ENCODE peak calls at places on chromosomes 4 and X, in eight cellular contexts. A is heart left ventricle, X is ascending aorta, Y is A549, T is osteocyte, I is mucosa of descending colon, E is AG04449, M is HFFc6. O is an unnamed sample.

GRCh38 chr4:24091632-24092240 is 201.9 kb upstream of the PPARGC1A start:
- DNase-seq in A (no peak), X (no peak), Y (no peak), T (no peak), I (no peak), E (no peak), M (peak), O (peak)

GRCh38 chr4:158657291-158657690 is 14.4 kb downstream of the C4orf46 start:
- DNase-seq in A (no peak), X (no peak), Y (no peak), T (no peak), I (no peak), E (no peak), M (no peak), O (no peak)

GRCh38 chrX:12113321-12113720 is 25.0 kb upstream of the FRMPD4 start:
- DNase-seq in A (no peak), X (no peak), Y (no peak), T (no peak), I (no peak), E (no peak), M (peak), O (no peak)

GRCh38 chr4:35125995-35126712 is 1118.2 kb downstream of the ARAP2 start:
- DNase-seq in A (no peak), X (no peak), Y (no peak), T (no peak), I (no peak), E (no peak), M (no peak), O (no peak)

GRCh38 chr4:15906024-15906443 is 32.5 kb downstream of the FGFBP1 start:
- DNase-seq in A (no peak), X (no peak), Y (peak), T (no peak), I (peak), E (no peak), M (no peak), O (no peak)

GRCh38 chrX:9525511-9526248 is 60.8 kb downstream of the TBL1X start:
- DNase-seq in A (no peak), X (no peak), Y (no peak), T (no peak), I (no peak), E (no peak), M (no peak), O (no peak)

GRCh38 chr4:140695483-140695882 is 60.7 kb downstream of the TBC1D9 start:
- DNase-seq in A (no peak), X (no peak), Y (no peak), T (no peak), I (no peak), E (no peak), M (no peak), O (no peak)

GRCh38 chr4:124591646-124592045 is 120.9 kb downstream of the ANKRD50 start:
- DNase-seq in A (no peak), X (no peak), Y (no peak), T (no peak), I (no peak), E (no peak), M (no peak), O (no peak)

GRCh38 chrX:22666441-22666840 is 333.3 kb upstream of the DDX53 start:
- DNase-seq in A (no peak), X (no peak), Y (peak), T (no peak), I (peak), E (no peak), M (no peak), O (peak)

GRCh38 chrX:27731962-27732361 is 75.8 kb upstream of the MAGEB10 start:
- DNase-seq in A (no peak), X (no peak), Y (no peak), T (no peak), I (no peak), E (no peak), M (no peak), O (no peak)

GRCh38 chr4:149999485-150000074 is 78.7 kb upstream of the DCLK2 start:
- DNase-seq in A (peak), X (no peak), Y (peak), T (no peak), I (peak), E (peak), M (peak), O (peak)

GRCh38 chrX:102154218-102154860 is 1.4 kb downstream of the BEX5 start:
- DNase-seq in A (no peak), X (no peak), Y (no peak), T (no peak), I (peak), E (no peak), M (no peak), O (no peak)

GRCh38 chr4:25177147-25177546 is 16.9 kb upstream of the SEPSECS start:
- DNase-seq in A (no peak), X (no peak), Y (no peak), T (no peak), I (no peak), E (no peak), M (no peak), O (no peak)

GRCh38 chr4:3321295-3321889 is 28.6 kb downstream of the RGS12 start:
- DNase-seq in A (peak), X (no peak), Y (no peak), T (peak), I (no peak), E (no peak), M (no peak), O (peak)

GRCh38 chrX:118802857-118803256 is 20.8 kb upstream of the ZCCHC12 start:
- DNase-seq in A (peak), X (no peak), Y (no peak), T (no peak), I (peak), E (no peak), M (no peak), O (peak)

GRCh38 chrX:10048695-10049094 is 81.5 kb downstream of the CLDN34 start:
- DNase-seq in A (no peak), X (no peak), Y (no peak), T (no peak), I (no peak), E (no peak), M (no peak), O (no peak)

GRCh38 chr4:6055030-6055429 is 36.8 kb upstream of the C4orf50 start:
- DNase-seq in A (no peak), X (no peak), Y (no peak), T (no peak), I (no peak), E (no peak), M (no peak), O (no peak)

GRCh38 chr4:102139932-102140331 is 205.3 kb downstream of the SLC39A8 start:
- DNase-seq in A (no peak), X (no peak), Y (peak), T (no peak), I (no peak), E (no peak), M (no peak), O (peak)

GRCh38 chr4:1009647-1010521 is 1.5 kb upstream of the FGFRL1 start:
- DNase-seq in A (peak), X (no peak), Y (peak), T (no peak), I (peak), E (no peak), M (no peak), O (peak)

GRCh38 chr4:118787844-118788380 is 48.0 kb downstream of the SEC24D start:
- DNase-seq in A (no peak), X (no peak), Y (no peak), T (no peak), I (no peak), E (no peak), M (no peak), O (peak)

GRCh38 chr4:68748181-68748981 is 67.4 kb upstream of the UGT2B10 start:
- DNase-seq in A (no peak), X (no peak), Y (no peak), T (no peak), I (peak), E (no peak), M (no peak), O (no peak)

GRCh38 chr4:88591787-88592599 is at the start of gene HERC3:
- DNase-seq in A (peak), X (peak), Y (peak), T (peak), I (peak), E (peak), M (peak), O (peak)

GRCh38 chr4:11106769-11107168 is 321.9 kb downstream of the HS3ST1 start:
- DNase-seq in A (no peak), X (no peak), Y (no peak), T (no peak), I (no peak), E (no peak), M (no peak), O (peak)

GRCh38 chrX:103847174-103847870 is 15.3 kb upstream of the RAB9B start:
- DNase-seq in A (no peak), X (no peak), Y (no peak), T (no peak), I (no peak), E (no peak), M (peak), O (peak)

GRCh38 chrX:70168238-70169188 is 8.8 kb upstream of the DGAT2L6 start:
- DNase-seq in A (no peak), X (no peak), Y (peak), T (peak), I (no peak), E (peak), M (peak), O (peak)

GRCh38 chrX:54785901-54786300 is 12.2 kb downstream of the ITIH6 start:
- DNase-seq in A (no peak), X (no peak), Y (peak), T (no peak), I (peak), E (no peak), M (no peak), O (peak)

GRCh38 chrX:150032742-150033141 is 94.5 kb upstream of the EOLA2 start:
- DNase-seq in A (no peak), X (no peak), Y (peak), T (no peak), I (no peak), E (no peak), M (peak), O (peak)

GRCh38 chrX:17298564-17298963 is 76.4 kb upstream of the NHS start:
- DNase-seq in A (no peak), X (no peak), Y (no peak), T (no peak), I (no peak), E (no peak), M (no peak), O (no peak)

GRCh38 chrX:132636080-132636479 is 147.2 kb upstream of the MBNL3 start:
- DNase-seq in A (no peak), X (no peak), Y (no peak), T (no peak), I (no peak), E (no peak), M (no peak), O (peak)

GRCh38 chrX:134294548-134294947 is 57.6 kb downstream of the CCDC160 start:
- DNase-seq in A (no peak), X (no peak), Y (no peak), T (no peak), I (no peak), E (no peak), M (no peak), O (peak)

GRCh38 chr4:78660559-78660958 is 109.0 kb downstream of the ANXA3 start:
- DNase-seq in A (no peak), X (no peak), Y (no peak), T (no peak), I (no peak), E (no peak), M (no peak), O (peak)

GRCh38 chr4:159390648-159391047 is 287.8 kb downstream of the RAPGEF2 start:
- DNase-seq in A (no peak), X (no peak), Y (peak), T (no peak), I (peak), E (peak), M (peak), O (peak)

GRCh38 chr4:55216871-55217635 is 91.7 kb upstream of the KDR start:
- DNase-seq in A (no peak), X (no peak), Y (no peak), T (no peak), I (no peak), E (no peak), M (no peak), O (peak)

GRCh38 chr4:38967260-38968095 is 64.7 kb downstream of the TMEM156 start:
- DNase-seq in A (no peak), X (no peak), Y (peak), T (no peak), I (no peak), E (peak), M (peak), O (peak)

GRCh38 chrX:1589356-1590130 is 1.9 kb upstream of the AKAP17A start:
- DNase-seq in A (no peak), X (no peak), Y (no peak), T (no peak), I (no peak), E (no peak), M (no peak), O (no peak)

GRCh38 chr4:86891785-86892638 is at the start of gene C4orf36:
- DNase-seq in A (peak), X (no peak), Y (peak), T (no peak), I (peak), E (no peak), M (peak), O (peak)

DNA sequence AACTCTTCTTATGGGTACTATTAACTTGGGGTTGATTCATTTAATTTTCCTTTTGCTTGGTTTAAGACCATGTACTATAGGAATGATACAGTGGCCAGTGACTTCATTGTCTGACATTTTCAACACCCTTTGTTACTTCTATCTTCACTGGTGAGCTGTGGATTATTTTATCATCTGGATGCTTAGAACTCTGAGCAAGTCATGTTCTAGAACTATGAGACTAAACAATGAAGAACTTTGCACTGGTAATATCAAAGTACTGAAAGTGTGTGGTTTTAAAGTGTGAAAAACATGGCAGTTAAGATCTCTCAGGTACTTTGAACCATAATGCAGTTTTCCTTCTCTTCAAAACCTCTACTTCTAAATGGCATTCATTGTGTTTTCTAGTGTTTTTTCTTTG is 47.8 kb downstream of the MAP7D3 start:
- DNase-seq in A (no peak), X (no peak), Y (no peak), T (no peak), I (no peak), E (no peak), M (no peak), O (no peak)
- TF ChIP-seq CTCF in A (no peak), X (no peak), Y (no peak), T (no peak), I (no peak), E (no peak), M (no peak), O (no peak)

DNA sequence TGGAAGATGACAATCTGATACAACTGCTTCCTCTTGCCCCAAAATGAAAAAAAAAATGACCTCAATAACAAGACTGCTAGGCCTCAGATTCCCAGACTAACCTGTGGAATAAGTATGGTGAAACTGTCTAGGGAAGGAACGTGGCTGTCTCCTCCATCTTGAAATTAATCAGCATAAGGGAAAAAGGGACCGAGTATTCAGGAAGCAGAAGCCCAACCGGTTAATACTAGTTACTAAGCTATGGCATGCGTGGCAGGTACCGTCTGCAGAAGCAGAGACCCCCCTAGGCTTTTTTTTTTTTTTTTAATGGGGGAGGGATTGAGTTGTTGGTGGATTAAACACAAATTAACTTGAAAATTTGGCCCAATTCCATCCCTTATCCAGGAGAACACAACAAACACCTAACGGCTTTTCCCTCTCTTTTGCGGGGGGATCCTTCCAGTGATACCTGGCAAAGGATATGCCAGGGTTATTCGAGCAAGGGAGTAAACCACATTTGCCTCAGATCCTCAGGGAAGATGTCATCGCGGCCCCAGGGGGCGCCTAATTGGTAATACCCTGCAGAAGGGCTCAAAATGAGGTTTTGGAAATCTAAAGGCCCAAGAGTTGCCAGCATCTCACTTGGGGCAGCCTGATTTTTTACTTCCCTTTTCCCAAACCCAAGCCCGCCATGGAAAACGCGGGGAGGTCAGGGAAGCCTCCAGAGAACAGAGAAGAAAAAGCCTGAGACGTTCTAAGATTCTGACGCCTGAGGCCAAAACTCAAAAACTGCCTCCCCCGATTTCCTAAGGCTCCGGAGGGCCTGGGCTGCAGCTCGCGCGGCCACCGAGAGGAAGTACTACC is 853 bp downstream of the RLIM start:
- DNase-seq in A (no peak), X (no peak), Y (peak), T (no peak), I (peak), E (no peak), M (peak), O (peak)
- TF ChIP-seq CTCF in A (no peak), X (no peak), Y (peak), T (no peak), I (no peak), E (no peak), M (peak), O (no peak)

GRCh38 chr4:54185380-54185779 is 43.7 kb upstream of the PDGFRA start:
- DNase-seq in A (no peak), X (no peak), Y (peak), T (peak), I (no peak), E (no peak), M (no peak), O (no peak)
- TF ChIP-seq CTCF in A (no peak), X (no peak), Y (no peak), T (no peak), I (no peak), E (no peak), M (no peak), O (no peak)

DNA sequence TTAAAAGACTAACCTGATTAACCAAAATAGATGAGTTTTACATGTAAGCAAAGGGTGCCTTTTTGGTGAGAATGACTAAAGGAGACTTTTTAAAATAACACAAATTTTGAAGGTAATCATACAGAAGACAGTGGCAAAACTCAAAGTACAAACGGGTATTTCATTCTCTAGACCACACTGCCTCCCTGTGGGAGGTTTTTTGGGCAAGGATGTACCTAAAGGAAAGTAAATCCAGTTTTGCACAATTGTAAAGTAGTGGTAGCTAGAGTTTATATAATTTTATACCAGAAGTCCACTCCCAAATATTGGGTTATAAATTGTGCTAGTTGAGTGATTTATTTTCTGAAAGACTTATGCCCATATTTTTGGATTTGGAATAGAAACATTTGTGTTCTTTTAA is 201.0 kb downstream of the PAPSS1 start:
- DNase-seq in A (no peak), X (no peak), Y (peak), T (no peak), I (peak), E (no peak), M (peak), O (peak)
- TF ChIP-seq CTCF in A (no peak), X (no peak), Y (peak), T (peak), I (no peak), E (peak), M (peak), O (peak)

GRCh38 chrX:153968754-153969124 is 2.9 kb downstream of the HCFC1 start:
- DNase-seq in A (no peak), X (no peak), Y (no peak), T (no peak), I (no peak), E (no peak), M (peak), O (no peak)

GRCh38 chrX:153968255-153968654 is 3.4 kb downstream of the HCFC1 start:
- DNase-seq in A (no peak), X (no peak), Y (no peak), T (no peak), I (no peak), E (no peak), M (no peak), O (no peak)

GRCh38 chrX:153970398-153971123 is 1.1 kb downstream of the HCFC1 start:
- DNase-seq in A (peak), X (no peak), Y (peak), T (no peak), I (no peak), E (peak), M (peak), O (peak)

GRCh38 chrX:153969904-153970397 is 1.7 kb downstream of the HCFC1 start:
- DNase-seq in A (peak), X (no peak), Y (no peak), T (no peak), I (no peak), E (no peak), M (no peak), O (peak)

DNA sequence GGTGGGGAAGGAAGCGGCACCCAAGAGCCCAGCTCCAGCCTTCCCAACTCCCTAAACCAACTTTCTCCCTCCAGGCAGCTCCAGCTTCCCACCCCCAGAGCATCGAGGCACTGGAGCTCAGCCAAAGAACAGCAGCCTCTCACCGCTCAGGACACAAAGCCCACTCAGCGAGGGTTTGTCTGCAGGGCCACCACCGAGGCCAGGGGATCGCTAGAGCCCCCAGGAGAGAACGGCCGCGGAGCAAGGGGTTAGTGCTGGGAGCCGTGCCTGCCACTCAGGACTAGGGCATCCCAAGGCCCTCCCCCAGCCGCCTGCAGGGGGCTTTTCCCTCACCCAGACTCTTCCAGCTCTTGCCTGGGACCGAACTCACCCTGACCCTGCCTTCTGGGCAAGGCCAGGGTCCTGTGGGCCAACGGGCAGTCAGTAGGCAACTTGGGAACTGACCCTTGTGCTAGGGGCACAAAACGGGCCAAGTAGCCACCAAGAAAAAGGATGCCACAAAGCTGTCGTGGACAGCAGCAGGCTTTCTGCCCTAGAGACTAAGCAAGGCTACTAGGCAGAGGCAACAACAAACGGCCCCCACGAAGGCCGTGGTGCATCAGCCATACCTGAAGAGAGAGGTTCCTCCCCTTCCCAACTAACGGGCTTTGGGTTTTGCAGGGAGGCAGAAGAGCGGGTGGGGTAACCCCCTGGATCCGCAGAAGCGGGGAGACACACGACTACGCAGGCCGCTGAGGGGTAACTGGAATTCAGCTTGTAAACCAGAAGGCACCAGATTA is 2.3 kb downstream of the HCFC1 start:
- DNase-seq in A (no peak), X (no peak), Y (no peak), T (no peak), I (no peak), E (no peak), M (no peak), O (no peak)
- TF ChIP-seq CTCF in A (no peak), X (no peak), Y (no peak), T (no peak), I (no peak), E (no peak), M (no peak), O (no peak)